ENCODE peak calls at places on chromosomes 12 and 14, in five cellular contexts. C, A, X, Z and W are unnamed samples.
A peak's percentile ranks its signal among the peaks of the same experiment; 100 is the strongest.

GRCh38 chr12:65387396-65387795 is 108.9 kb downstream of the MSRB3 start:
- DNase-seq in X (no peak), C (no peak), A (no peak), Z (no peak), W (no peak)

GRCh38 chr12:57039016-57039798 is 10.7 kb downstream of the MYO1A start:
- DNase-seq in A (no peak), Z (no peak), C (no peak), X (no peak), W (no peak)

GRCh38 chr12:1926274-1926673 is 7.8 kb upstream of the CACNA2D4 start:
- DNase-seq in X (no peak), C (no peak), Z (peak; percentile 3), A (no peak), W (no peak)

GRCh38 chr12:42539696-42540095 is 49.9 kb downstream of the PRICKLE1 start:
- DNase-seq in Z (no peak), C (no peak), X (no peak), A (no peak), W (no peak)

GRCh38 chr12:30862486-30862885 is 64.1 kb upstream of the TSPAN11 start:
- DNase-seq in X (no peak), Z (peak; percentile 19), C (no peak), A (peak; percentile 35), W (peak; percentile 53)

GRCh38 chr12:31651893-31652521 is 7.5 kb upstream of the ETFBKMT start:
- DNase-seq in A (no peak), X (no peak), C (no peak), Z (no peak), W (no peak)

GRCh38 chr14:52935847-52936246 is 15.0 kb downstream of the FERMT2 start:
- DNase-seq in X (no peak), C (no peak), Z (no peak), A (no peak), W (no peak)

GRCh38 chr12:13853471-13853870 is 127.9 kb downstream of the GRIN2B start:
- DNase-seq in A (no peak), Z (no peak), C (no peak), X (no peak), W (no peak)

GRCh38 chr14:64232095-64232830 is 61.9 kb downstream of the ESR2 start:
- DNase-seq in Z (no peak), A (peak; percentile 93), X (peak; percentile 95), C (no peak), W (peak; percentile 88)

GRCh38 chr14:53537421-53538315 is 384.5 kb upstream of the DDHD1 start:
- DNase-seq in X (peak; percentile 19), Z (peak; percentile 27), C (no peak), A (no peak), W (no peak)

GRCh38 chr14:75042040-75042439 is 9.2 kb downstream of the MLH3 start:
- DNase-seq in C (no peak), X (peak; percentile 16), A (peak; percentile 51), Z (no peak), W (no peak)

GRCh38 chr12:58487280-58488141 is 432.8 kb downstream of the LRIG3 start:
- DNase-seq in C (no peak), A (peak; percentile 91), Z (no peak), X (no peak), W (no peak)

GRCh38 chr14:36525746-36526099 is 5.7 kb upstream of the NKX2-1 start:
- DNase-seq in X (no peak), A (no peak), C (no peak), Z (no peak), W (no peak)

GRCh38 chr12:27236498-27236897 is 7.6 kb upstream of the STK38L start:
- DNase-seq in Z (peak; percentile 13), X (no peak), A (no peak), C (no peak), W (peak; percentile 58)

GRCh38 chr12:131134523-131135310 is 181.0 kb downstream of the ADGRD1 start:
- DNase-seq in X (no peak), C (no peak), Z (no peak), A (no peak), W (no peak)

GRCh38 chr12:80937391-80938238 is at the start of gene LIN7A:
- DNase-seq in C (no peak), X (peak; percentile 38), A (peak; percentile 44), Z (peak; percentile 58), W (no peak)

GRCh38 chr14:79740043-79740442 is 471.3 kb downstream of the DIO2 start:
- DNase-seq in C (no peak), A (no peak), Z (no peak), X (no peak), W (no peak)

GRCh38 chr14:96978525-96979272 is 181.5 kb downstream of the VRK1 start:
- DNase-seq in C (no peak), Z (no peak), A (no peak), X (no peak), W (no peak)

GRCh38 chr12:116436561-116437249 is 122.5 kb upstream of the MAP1LC3B2 start:
- DNase-seq in A (no peak), Z (peak; percentile 52), X (no peak), C (no peak), W (no peak)

GRCh38 chr12:53750812-53751335 is 905 bp downstream of the CISTR start:
- DNase-seq in Z (peak; percentile 39), A (peak; percentile 16), X (no peak), C (no peak), W (no peak)

GRCh38 chr12:12008931-12009611 is 61.7 kb upstream of the BCL2L14 start:
- DNase-seq in Z (no peak), X (no peak), C (peak; percentile 60), A (peak; percentile 81), W (peak; percentile 88)

GRCh38 chr14:104331871-104332605 is 193.7 kb downstream of the KIF26A start:
- DNase-seq in A (no peak), Z (peak; percentile 2), C (no peak), X (no peak), W (no peak)

GRCh38 chr12:24948452-24948815 is 467 bp downstream of the BCAT1 start:
- DNase-seq in C (peak; percentile 54), A (peak; percentile 52), Z (peak; percentile 8), X (no peak), W (no peak)

DNA sequence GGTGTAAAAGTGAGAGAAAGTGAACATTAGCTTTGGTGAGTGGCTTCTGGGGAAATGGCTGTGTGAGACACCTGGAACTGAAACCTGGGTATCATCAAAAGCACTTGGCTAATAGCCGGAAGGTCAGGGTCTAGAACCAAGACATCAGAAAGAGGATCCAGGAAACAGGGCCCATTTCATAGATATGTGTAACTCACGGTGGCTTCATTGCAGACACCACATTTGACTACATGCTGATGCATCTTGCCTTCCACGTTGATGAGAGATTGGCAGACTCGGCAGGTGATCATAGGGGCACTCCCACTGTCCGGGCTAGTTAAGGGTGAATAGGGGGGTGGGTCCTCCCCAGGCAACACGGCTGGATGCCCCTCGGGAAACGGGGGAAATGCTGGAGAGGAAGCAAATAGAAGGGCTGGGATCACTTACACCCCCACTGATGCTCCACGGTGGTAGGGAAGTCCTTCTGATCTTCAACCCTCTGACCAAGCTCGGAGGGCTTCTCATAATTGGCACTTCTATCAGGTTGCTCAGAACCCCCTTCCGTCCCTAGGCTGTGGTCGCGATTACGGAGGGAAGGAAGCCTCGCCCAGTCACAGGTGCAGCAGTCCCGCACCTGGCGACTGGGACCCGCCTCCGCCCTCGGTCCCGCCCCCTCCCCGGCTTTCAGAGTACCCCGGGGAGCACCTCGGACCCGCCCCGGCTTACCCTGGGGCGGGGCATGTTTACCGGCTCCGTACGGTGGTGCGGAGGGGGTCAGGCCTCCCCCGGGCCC is 590 bp downstream of the PIP4P1 start:
- DNase-seq in Z (peak; percentile 81), X (peak; percentile 11), C (peak; percentile 54), A (no peak), W (peak; percentile 35)
- TF ChIP-seq EZH2 in Z (no peak), X (no peak), C (no peak), A (no peak), W (no peak)

GRCh38 chr12:126572170-126572569 is 1506.9 kb downstream of the AACS start:
- DNase-seq in A (no peak), X (no peak), Z (no peak), C (no peak), W (no peak)
- H3K4me2 ChIP-seq in A (no peak overlapping the region), X (no peak overlapping the region), Z (no peak overlapping the region), C (no peak overlapping the region), W (no peak overlapping the region)

GRCh38 chr12:48937170-48937569 is 11.9 kb upstream of the FKBP11 start:
- DNase-seq in A (no peak), C (peak; percentile 16), Z (no peak), X (no peak), W (no peak)
- TF ChIP-seq CTCF in A (peak; percentile 20), C (peak; percentile 45), Z (no peak), X (peak; percentile 12), W (peak; percentile 45)

GRCh38 chr12:88579572-88579940 is 715 bp downstream of the KITLG start:
- DNase-seq in C (no peak), A (no peak), Z (peak; percentile 54), X (no peak), W (peak; percentile 49)

GRCh38 chr12:88578274-88578673 is 2.0 kb downstream of the KITLG start:
- DNase-seq in Z (no peak), C (no peak), X (peak; percentile 39), A (peak; percentile 39), W (peak; percentile 58)

GRCh38 chr12:88578821-88579518 is 1.3 kb downstream of the KITLG start:
- DNase-seq in X (peak; percentile 49), C (no peak), A (no peak), Z (peak; percentile 53), W (peak; percentile 57)

GRCh38 chr12:88577537-88577936 is 2.7 kb downstream of the KITLG start:
- DNase-seq in X (peak; percentile 31), C (no peak), A (peak; percentile 58), Z (no peak), W (peak; percentile 60)

GRCh38 chr12:88579941-88580871 is at the start of gene KITLG:
- DNase-seq in Z (peak; percentile 92), C (no peak), X (peak; percentile 88), A (peak; percentile 76), W (peak; percentile 91)
- TF ChIP-seq EZH2 in Z (no peak), C (no peak), X (no peak), A (no peak), W (no peak)

GRCh38 chr14:34060747-34061050 is 109.8 kb upstream of the EGLN3 start:
- DNase-seq in C (no peak), A (no peak), Z (no peak), X (no peak), W (no peak)
- H3K4me2 ChIP-seq in C (no peak overlapping the region), A (peak overlapping the region; percentile 88), Z (peak overlapping the region; percentile 87), X (peak overlapping the region; percentile 64), W (peak overlapping the region; percentile 88)

GRCh38 chr12:20220339-20220738 is 148.0 kb upstream of the PDE3A start:
- DNase-seq in A (peak; percentile 31), Z (peak; percentile 5), X (peak; percentile 61), C (no peak), W (peak; percentile 48)
- TF ChIP-seq CTCF in A (peak; percentile 36), Z (peak; percentile 25), X (peak; percentile 30), C (peak; percentile 34), W (peak; percentile 54)